ENCODE peak calls at places on chromosomes 12 and 14, in nine cellular contexts. X is GM12878, E is stomach, I is H1, M is K562, W is transverse colon, A is HepG2, N is suprapubic skin, V is SK-N-SH. U is an unnamed sample.

GRCh38 chr12:87274594-87275245 is 754.5 kb downstream of the C12orf50 start:
- DNase-seq in E (no peak), M (no peak), A (no peak), W (no peak), I (no peak), N (no peak), X (no peak), V (peak), U (no peak)

GRCh38 chr14:19800282-19801117 is 3.1 kb upstream of the OR4N2 start:
- DNase-seq in E (no peak), X (no peak), A (no peak), W (no peak), I (no peak), N (no peak), M (no peak), V (no peak), U (no peak)

GRCh38 chr14:38297681-38298080 is 41.8 kb upstream of the CLEC14A start:
- DNase-seq in V (no peak), E (no peak), X (no peak), W (no peak), M (no peak), I (no peak), A (no peak), N (no peak), U (no peak)

GRCh38 chr14:36295642-36296627 is 24.5 kb downstream of the MBIP start:
- DNase-seq in V (no peak), M (no peak), X (no peak), I (no peak), E (no peak), A (no peak), N (no peak), W (no peak), U (no peak)

GRCh38 chr14:53791116-53791515 is 165.5 kb downstream of the BMP4 start:
- DNase-seq in V (no peak), A (no peak), I (no peak), N (no peak), E (no peak), M (no peak), W (no peak), X (no peak), U (no peak)

GRCh38 chr14:38481939-38482678 is 226.2 kb upstream of the CLEC14A start:
- DNase-seq in M (no peak), V (no peak), N (no peak), X (no peak), I (no peak), W (no peak), E (no peak), A (no peak), U (no peak)

GRCh38 chr12:111409403-111410228 is 3.9 kb downstream of the SH2B3 start:
- DNase-seq in N (no peak), I (no peak), A (no peak), V (peak), M (peak), X (no peak), W (no peak), E (no peak), U (peak)

GRCh38 chr14:23566112-23566781 is 1.3 kb downstream of the AP1G2 start:
- DNase-seq in A (no peak), X (no peak), M (no peak), I (no peak), W (no peak), V (no peak), E (no peak), N (no peak), U (peak)

DNA sequence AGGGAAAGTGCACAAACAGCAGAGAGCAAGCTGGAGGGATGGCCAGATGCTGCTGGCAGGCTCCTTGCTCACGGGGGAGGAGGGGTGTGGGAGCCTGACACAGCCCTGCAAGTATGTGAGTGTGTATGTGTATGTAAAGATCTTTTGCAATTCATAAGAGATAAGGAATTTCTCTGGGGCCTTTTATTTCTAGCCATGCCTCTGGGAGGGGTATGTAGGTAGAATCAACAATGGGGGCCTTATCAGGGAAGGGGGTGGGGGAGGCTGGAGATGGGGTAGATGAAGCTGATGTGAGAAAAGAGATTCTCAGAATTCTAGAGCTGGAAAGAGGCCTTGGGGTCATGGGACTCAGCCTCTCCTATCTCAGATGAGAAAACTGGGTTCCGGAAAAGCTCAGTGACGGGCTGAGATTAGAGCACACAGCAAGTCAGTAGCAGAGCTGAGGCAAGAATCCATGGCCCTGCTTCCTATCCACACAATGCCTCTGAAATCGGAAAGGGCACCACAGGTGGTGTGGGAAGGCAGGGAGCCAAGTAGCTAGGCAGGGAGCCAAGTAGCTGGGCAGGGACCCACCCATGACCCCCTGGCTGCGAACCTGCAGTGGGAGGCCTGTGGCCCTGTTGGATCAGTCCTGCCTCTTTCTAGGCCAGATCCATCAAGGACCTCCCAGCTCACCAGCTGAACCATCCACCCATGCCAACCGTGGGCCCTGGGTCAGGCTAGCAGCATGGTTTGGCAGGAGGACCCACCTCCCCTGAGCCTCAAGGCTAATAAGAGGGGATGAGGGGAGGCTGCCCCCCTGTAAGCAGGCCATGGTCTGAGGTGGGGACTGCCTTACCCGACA is 54.7 kb downstream of the PLEKHG3 start:
- DNase-seq in N (no peak), V (peak), X (no peak), I (no peak), A (peak), M (no peak), E (peak), W (no peak), U (no peak)
- TF ChIP-seq EP300 in N (no peak), V (no peak), X (no peak), I (no peak), A (no peak), M (no peak), E (no peak), W (no peak), U (no peak)

GRCh38 chr12:54030889-54031860 is 1.7 kb upstream of the HOXC5 start:
- DNase-seq in V (no peak), W (no peak), I (no peak), E (no peak), N (peak), A (no peak), X (no peak), M (no peak), U (no peak)
- H3K4me3 ChIP-seq in V (no peak), W (no peak), I (no peak), E (no peak), N (peak), A (no peak), X (no peak), M (no peak), U (no peak)

GRCh38 chr14:64504310-64504896 is at the start of gene ZBTB1:
- DNase-seq in W (peak), M (peak), X (no peak), A (peak), I (peak), V (peak), E (peak), N (peak), U (peak)

GRCh38 chr14:64506751-64507150 is 2.2 kb downstream of the ZBTB1 start:
- DNase-seq in N (no peak), A (no peak), W (no peak), M (no peak), X (no peak), I (no peak), V (no peak), E (no peak), U (no peak)

GRCh38 chr14:64503184-64503433 is 529 bp downstream of the ZBTB25 start:
- DNase-seq in M (no peak), X (no peak), N (no peak), E (no peak), A (no peak), V (no peak), W (no peak), I (no peak), U (peak)

GRCh38 chr14:64503434-64504309 is at the start of gene ZBTB25:
- DNase-seq in N (peak), V (peak), M (peak), E (peak), A (peak), W (peak), I (peak), X (peak), U (peak)

GRCh38 chr14:64504897-64505771 is 564 bp downstream of the ZBTB1 start:
- DNase-seq in N (peak), A (peak), W (peak), E (peak), X (no peak), I (peak), V (peak), M (peak), U (peak)
- TF ChIP-seq POLR2AphosphoS5 in N (peak), A (no peak), W (peak), E (peak), X (peak), I (peak), V (no peak), M (no peak), U (peak)

DNA sequence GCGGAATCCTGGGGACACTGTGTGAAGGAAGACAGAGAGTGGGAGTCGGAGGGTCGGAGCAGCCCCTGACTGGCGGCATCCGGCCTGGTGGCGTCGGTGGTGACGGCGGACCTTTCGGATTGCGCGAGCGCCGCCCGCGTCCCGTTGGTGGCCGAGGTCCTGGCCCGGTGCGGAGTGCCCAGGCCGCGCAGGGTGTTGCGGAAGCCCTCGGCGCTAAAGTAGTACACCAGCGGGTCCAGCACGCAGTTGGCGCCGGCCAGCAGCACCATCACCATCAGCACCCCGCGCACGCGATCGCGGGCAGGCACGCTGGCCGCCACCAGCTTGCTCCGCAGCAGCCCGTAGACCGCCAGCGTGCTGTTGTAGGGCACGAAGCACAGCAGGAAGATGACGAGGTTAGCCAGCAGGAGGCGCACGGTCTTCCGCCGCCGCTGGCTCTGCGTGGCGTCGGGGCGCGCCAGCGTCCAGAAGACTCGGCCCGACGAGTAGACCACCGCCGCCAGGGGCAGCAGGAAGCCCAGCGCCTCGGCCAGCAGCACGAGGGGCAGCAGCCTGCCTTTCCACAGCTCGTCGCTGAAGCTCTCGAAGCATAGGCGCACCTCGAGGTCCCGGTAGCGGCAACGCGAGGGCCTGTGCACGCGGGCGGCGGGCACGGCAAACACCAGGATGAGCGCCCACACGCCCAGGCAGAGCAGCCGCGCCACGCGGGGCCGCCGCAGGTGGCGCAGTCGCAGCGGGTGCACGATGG is 13.1 kb upstream of the CHD4 start:
- DNase-seq in M (no peak), W (no peak), A (no peak), X (no peak), N (no peak), V (peak), E (no peak), I (peak), U (no peak)
- TF ChIP-seq EP300 in M (no peak), W (no peak), A (no peak), X (no peak), N (no peak), V (no peak), E (no peak), I (no peak), U (no peak)

GRCh38 chr14:69287096-69287991 is 27.4 kb downstream of the GALNT16 start:
- DNase-seq in M (no peak), X (no peak), A (peak), N (peak), V (peak), W (no peak), E (no peak), I (peak), U (no peak)
- H3K4me3 ChIP-seq in M (no peak), X (no peak), A (no peak), N (no peak), V (no peak), W (no peak), E (no peak), I (no peak), U (no peak)

DNA sequence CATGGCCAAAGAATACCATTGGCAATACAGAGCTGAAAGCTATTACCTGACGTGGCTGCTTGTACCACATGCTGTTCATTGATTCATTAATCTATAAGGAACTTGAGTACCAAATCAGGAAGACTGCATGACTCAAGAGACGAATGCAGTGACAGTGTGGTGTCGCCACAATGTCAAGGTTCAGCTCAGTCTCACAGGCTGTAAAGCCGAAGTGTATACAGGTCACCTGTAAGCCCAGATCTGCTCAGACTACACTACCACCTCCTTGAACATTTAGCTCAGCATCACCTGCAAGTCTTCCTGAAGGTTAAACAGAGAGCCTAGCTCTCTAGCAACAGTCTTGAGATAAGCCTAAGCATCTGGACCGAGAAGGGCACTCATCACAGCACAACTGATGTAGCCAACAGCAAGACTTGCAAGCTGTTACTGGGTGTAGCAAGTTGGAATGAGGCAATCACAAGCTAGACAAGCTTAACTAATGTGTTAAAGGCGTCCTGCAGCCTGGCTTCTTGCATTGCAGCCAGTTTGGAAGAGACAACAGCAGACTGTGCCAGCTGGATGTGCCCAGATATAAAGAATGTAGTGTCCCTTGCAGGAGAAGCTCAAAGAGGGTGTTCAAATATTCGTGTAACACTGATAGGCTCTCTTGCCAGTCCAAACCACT is 21.0 kb downstream of the TMTC1 start:
- DNase-seq in X (no peak), V (no peak), M (no peak), A (no peak), N (no peak), W (no peak), I (no peak), E (no peak), U (peak)
- TF ChIP-seq POLR2AphosphoS5 in X (no peak), V (no peak), M (no peak), A (no peak), N (no peak), W (no peak), I (no peak), E (no peak), U (peak)

U was measured in sigmoid colon.